ENCODE peak calls at places on chromosomes 13 and 19, in ten cellular contexts. One of them, this sample, is unnamed.

GRCh38 chr13:31998131-31998530 is 33.4 kb upstream of the FRY start:
- DNase-seq in GM23248: no peak
- DNase-seq in esophagus squamous epithelium: no peak
- DNase-seq in heart left ventricle: no peak
- DNase-seq in transverse colon: no peak
- DNase-seq in neuronal stem cell: no peak
- DNase-seq in brain microvascular endothelial cell: no peak
- DNase-seq in HL-60: no peak
- DNase-seq in heart right ventricle: peak
- DNase-seq in upper lobe of right lung: no peak
- DNase-seq in this sample: no peak

GRCh38 chr19:11405846-11406643 is 13.1 kb downstream of the RGL3 start:
- DNase-seq in upper lobe of right lung: no peak
- DNase-seq in heart right ventricle: no peak
- DNase-seq in GM23248: no peak
- DNase-seq in transverse colon: no peak
- DNase-seq in neuronal stem cell: no peak
- DNase-seq in heart left ventricle: no peak
- DNase-seq in HL-60: no peak
- DNase-seq in brain microvascular endothelial cell: no peak
- DNase-seq in esophagus squamous epithelium: no peak
- DNase-seq in this sample: no peak

GRCh38 chr13:45994752-45995151 is 57.8 kb downstream of the ZC3H13 start:
- DNase-seq in GM23248: no peak
- DNase-seq in esophagus squamous epithelium: no peak
- DNase-seq in transverse colon: no peak
- DNase-seq in neuronal stem cell: no peak
- DNase-seq in heart right ventricle: no peak
- DNase-seq in upper lobe of right lung: no peak
- DNase-seq in heart left ventricle: no peak
- DNase-seq in HL-60: no peak
- DNase-seq in brain microvascular endothelial cell: no peak
- DNase-seq in this sample: no peak

GRCh38 chr13:81493144-81493543 is 1152.2 kb upstream of the SPRY2 start:
- DNase-seq in HL-60: no peak
- DNase-seq in neuronal stem cell: no peak
- DNase-seq in upper lobe of right lung: no peak
- DNase-seq in transverse colon: no peak
- DNase-seq in heart right ventricle: no peak
- DNase-seq in heart left ventricle: no peak
- DNase-seq in GM23248: no peak
- DNase-seq in esophagus squamous epithelium: no peak
- DNase-seq in brain microvascular endothelial cell: no peak
- DNase-seq in this sample: no peak

GRCh38 chr13:50729177-50729576 is 114.3 kb downstream of the DLEU7 start:
- DNase-seq in heart right ventricle: no peak
- DNase-seq in HL-60: no peak
- DNase-seq in transverse colon: no peak
- DNase-seq in heart left ventricle: no peak
- DNase-seq in neuronal stem cell: no peak
- DNase-seq in upper lobe of right lung: no peak
- DNase-seq in esophagus squamous epithelium: no peak
- DNase-seq in brain microvascular endothelial cell: no peak
- DNase-seq in GM23248: no peak
- DNase-seq in this sample: no peak

GRCh38 chr13:42168497-42168896 is 103.5 kb upstream of the AKAP11 start:
- DNase-seq in transverse colon: no peak
- DNase-seq in esophagus squamous epithelium: no peak
- DNase-seq in HL-60: peak
- DNase-seq in heart right ventricle: no peak
- DNase-seq in neuronal stem cell: no peak
- DNase-seq in heart left ventricle: no peak
- DNase-seq in upper lobe of right lung: no peak
- DNase-seq in GM23248: no peak
- DNase-seq in brain microvascular endothelial cell: no peak
- DNase-seq in this sample: no peak

GRCh38 chr13:30997697-30998547 is 65.5 kb downstream of the TEX26 start:
- DNase-seq in brain microvascular endothelial cell: no peak
- DNase-seq in upper lobe of right lung: no peak
- DNase-seq in HL-60: no peak
- DNase-seq in neuronal stem cell: no peak
- DNase-seq in GM23248: no peak
- DNase-seq in heart left ventricle: peak
- DNase-seq in transverse colon: no peak
- DNase-seq in heart right ventricle: peak
- DNase-seq in esophagus squamous epithelium: no peak
- DNase-seq in this sample: no peak

GRCh38 chr19:35901854-35902661 is at the start of gene HCST:
- DNase-seq in neuronal stem cell: no peak
- DNase-seq in upper lobe of right lung: no peak
- DNase-seq in transverse colon: peak
- DNase-seq in brain microvascular endothelial cell: no peak
- DNase-seq in esophagus squamous epithelium: no peak
- DNase-seq in heart right ventricle: no peak
- DNase-seq in heart left ventricle: peak
- DNase-seq in GM23248: peak
- DNase-seq in HL-60: peak
- DNase-seq in this sample: peak

GRCh38 chr19:33175156-33175782 is 18.9 kb upstream of the LRP3 start:
- DNase-seq in HL-60: no peak
- DNase-seq in heart left ventricle: no peak
- DNase-seq in esophagus squamous epithelium: no peak
- DNase-seq in brain microvascular endothelial cell: no peak
- DNase-seq in neuronal stem cell: no peak
- DNase-seq in GM23248: no peak
- DNase-seq in upper lobe of right lung: no peak
- DNase-seq in heart right ventricle: no peak
- DNase-seq in transverse colon: no peak
- DNase-seq in this sample: no peak

GRCh38 chr13:32201809-32202208 is 113.4 kb downstream of the ZAR1L start:
- DNase-seq in upper lobe of right lung: no peak
- DNase-seq in HL-60: no peak
- DNase-seq in esophagus squamous epithelium: no peak
- DNase-seq in neuronal stem cell: no peak
- DNase-seq in transverse colon: no peak
- DNase-seq in heart left ventricle: no peak
- DNase-seq in heart right ventricle: no peak
- DNase-seq in brain microvascular endothelial cell: no peak
- DNase-seq in GM23248: no peak
- DNase-seq in this sample: no peak

GRCh38 chr13:24716011-24716410 is 35.8 kb downstream of the ATP12A start:
- DNase-seq in heart right ventricle: no peak
- DNase-seq in heart left ventricle: no peak
- DNase-seq in esophagus squamous epithelium: no peak
- DNase-seq in upper lobe of right lung: no peak
- DNase-seq in HL-60: no peak
- DNase-seq in transverse colon: no peak
- DNase-seq in brain microvascular endothelial cell: no peak
- DNase-seq in neuronal stem cell: no peak
- DNase-seq in GM23248: no peak
- DNase-seq in this sample: no peak

GRCh38 chr13:24709186-24709913 is 29.1 kb downstream of the ATP12A start:
- DNase-seq in esophagus squamous epithelium: no peak
- DNase-seq in HL-60: no peak
- DNase-seq in upper lobe of right lung: no peak
- DNase-seq in brain microvascular endothelial cell: no peak
- DNase-seq in transverse colon: peak
- DNase-seq in heart right ventricle: no peak
- DNase-seq in GM23248: no peak
- DNase-seq in heart left ventricle: no peak
- DNase-seq in neuronal stem cell: no peak
- DNase-seq in this sample: peak

GRCh38 chr13:24717217-24717616 is 37.0 kb downstream of the ATP12A start:
- DNase-seq in upper lobe of right lung: no peak
- DNase-seq in brain microvascular endothelial cell: no peak
- DNase-seq in heart left ventricle: no peak
- DNase-seq in GM23248: no peak
- DNase-seq in esophagus squamous epithelium: no peak
- DNase-seq in heart right ventricle: no peak
- DNase-seq in transverse colon: no peak
- DNase-seq in HL-60: no peak
- DNase-seq in neuronal stem cell: no peak
- DNase-seq in this sample: no peak

GRCh38 chr13:24716446-24716845 is 36.2 kb downstream of the ATP12A start:
- DNase-seq in heart right ventricle: no peak
- DNase-seq in esophagus squamous epithelium: no peak
- DNase-seq in HL-60: no peak
- DNase-seq in brain microvascular endothelial cell: no peak
- DNase-seq in transverse colon: no peak
- DNase-seq in upper lobe of right lung: no peak
- DNase-seq in heart left ventricle: no peak
- DNase-seq in GM23248: no peak
- DNase-seq in neuronal stem cell: no peak
- DNase-seq in this sample: no peak

GRCh38 chr13:24713022-24713421 is 32.8 kb downstream of the ATP12A start:
- DNase-seq in HL-60: no peak
- DNase-seq in transverse colon: no peak
- DNase-seq in heart right ventricle: peak
- DNase-seq in brain microvascular endothelial cell: no peak
- DNase-seq in upper lobe of right lung: no peak
- DNase-seq in neuronal stem cell: no peak
- DNase-seq in heart left ventricle: peak
- DNase-seq in esophagus squamous epithelium: no peak
- DNase-seq in GM23248: no peak
- DNase-seq in this sample: no peak
- H3K27ac ChIP-seq in HL-60: no peak
- H3K27ac ChIP-seq in transverse colon: no peak
- H3K27ac ChIP-seq in heart right ventricle: peak
- H3K27ac ChIP-seq in brain microvascular endothelial cell: no peak
- H3K27ac ChIP-seq in upper lobe of right lung: no peak
- H3K27ac ChIP-seq in neuronal stem cell: no peak
- H3K27ac ChIP-seq in heart left ventricle: no peak
- H3K27ac ChIP-seq in esophagus squamous epithelium: no peak
- H3K27ac ChIP-seq in GM23248: no peak
- H3K27ac ChIP-seq in this sample: no peak

DNA sequence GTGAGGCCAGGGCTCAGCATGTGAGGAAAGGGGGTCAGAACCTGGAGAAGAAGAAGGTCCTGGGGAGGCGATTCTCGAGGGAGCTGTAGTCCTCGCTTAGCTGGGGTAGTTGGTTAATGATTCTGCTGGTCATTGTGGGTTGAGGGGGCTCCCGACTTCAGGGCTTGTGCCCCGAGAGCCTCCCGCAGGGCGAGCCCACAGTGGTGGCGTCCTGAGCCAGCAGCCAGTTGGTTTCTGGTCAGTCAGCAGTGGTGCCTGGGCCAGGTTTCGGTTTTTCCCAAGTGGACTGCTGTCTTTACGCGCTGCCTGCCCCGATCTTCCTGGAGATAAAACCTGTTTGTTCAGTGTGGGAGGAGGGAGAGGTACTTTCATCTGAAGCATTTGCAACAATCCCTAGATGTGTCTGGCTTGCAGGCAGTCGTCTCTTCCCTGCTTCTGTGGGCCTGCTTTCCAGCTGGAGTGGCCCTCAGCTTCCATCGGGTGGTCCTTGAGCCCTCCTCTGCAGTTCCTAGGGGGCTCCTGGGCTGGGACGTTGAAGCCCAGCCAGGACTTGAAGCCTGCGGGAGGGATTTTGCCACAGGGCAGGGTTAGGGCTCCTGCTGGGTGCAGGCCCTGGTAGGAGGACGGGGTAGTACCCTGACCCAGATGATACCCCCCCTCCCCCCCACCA is 3.2 kb downstream of the PTBP1 start:
- DNase-seq in heart left ventricle: no peak
- DNase-seq in HL-60: no peak
- DNase-seq in GM23248: peak
- DNase-seq in brain microvascular endothelial cell: no peak
- DNase-seq in heart right ventricle: no peak
- DNase-seq in upper lobe of right lung: no peak
- DNase-seq in esophagus squamous epithelium: no peak
- DNase-seq in neuronal stem cell: no peak
- DNase-seq in transverse colon: peak
- DNase-seq in this sample: no peak
- H3K27ac ChIP-seq in heart left ventricle: peak
- H3K27ac ChIP-seq in HL-60: peak
- H3K27ac ChIP-seq in GM23248: peak
- H3K27ac ChIP-seq in brain microvascular endothelial cell: no peak
- H3K27ac ChIP-seq in heart right ventricle: peak
- H3K27ac ChIP-seq in upper lobe of right lung: peak
- H3K27ac ChIP-seq in esophagus squamous epithelium: peak
- H3K27ac ChIP-seq in neuronal stem cell: no peak
- H3K27ac ChIP-seq in transverse colon: peak
- H3K27ac ChIP-seq in this sample: peak

GRCh38 chr13:48434203-48434602 is 21.3 kb upstream of the LPAR6 start:
- DNase-seq in heart left ventricle: no peak
- DNase-seq in neuronal stem cell: no peak
- DNase-seq in upper lobe of right lung: no peak
- DNase-seq in GM23248: no peak
- DNase-seq in esophagus squamous epithelium: no peak
- DNase-seq in transverse colon: no peak
- DNase-seq in heart right ventricle: no peak
- DNase-seq in brain microvascular endothelial cell: no peak
- DNase-seq in HL-60: no peak
- DNase-seq in this sample: no peak

GRCh38 chr13:48431431-48431830 is 18.5 kb upstream of the LPAR6 start:
- DNase-seq in brain microvascular endothelial cell: no peak
- DNase-seq in transverse colon: no peak
- DNase-seq in neuronal stem cell: no peak
- DNase-seq in heart right ventricle: no peak
- DNase-seq in HL-60: no peak
- DNase-seq in esophagus squamous epithelium: no peak
- DNase-seq in upper lobe of right lung: no peak
- DNase-seq in heart left ventricle: no peak
- DNase-seq in GM23248: peak
- DNase-seq in this sample: no peak

GRCh38 chr13:48429886-48430285 is 17.0 kb upstream of the LPAR6 start:
- DNase-seq in heart left ventricle: no peak
- DNase-seq in neuronal stem cell: no peak
- DNase-seq in brain microvascular endothelial cell: no peak
- DNase-seq in esophagus squamous epithelium: no peak
- DNase-seq in GM23248: no peak
- DNase-seq in upper lobe of right lung: no peak
- DNase-seq in HL-60: no peak
- DNase-seq in heart right ventricle: no peak
- DNase-seq in transverse colon: no peak
- DNase-seq in this sample: no peak

GRCh38 chr13:48429036-48429435 is 16.1 kb upstream of the LPAR6 start:
- DNase-seq in esophagus squamous epithelium: no peak
- DNase-seq in brain microvascular endothelial cell: no peak
- DNase-seq in heart left ventricle: no peak
- DNase-seq in HL-60: no peak
- DNase-seq in GM23248: no peak
- DNase-seq in transverse colon: no peak
- DNase-seq in upper lobe of right lung: no peak
- DNase-seq in heart right ventricle: no peak
- DNase-seq in neuronal stem cell: no peak
- DNase-seq in this sample: no peak

GRCh38 chr13:48431987-48432615 is 19.2 kb upstream of the LPAR6 start:
- DNase-seq in GM23248: peak
- DNase-seq in esophagus squamous epithelium: no peak
- DNase-seq in upper lobe of right lung: no peak
- DNase-seq in HL-60: no peak
- DNase-seq in neuronal stem cell: no peak
- DNase-seq in heart right ventricle: no peak
- DNase-seq in brain microvascular endothelial cell: no peak
- DNase-seq in heart left ventricle: no peak
- DNase-seq in transverse colon: no peak
- DNase-seq in this sample: no peak
- H3K27ac ChIP-seq in GM23248: peak
- H3K27ac ChIP-seq in esophagus squamous epithelium: peak
- H3K27ac ChIP-seq in upper lobe of right lung: peak
- H3K27ac ChIP-seq in HL-60: no peak
- H3K27ac ChIP-seq in neuronal stem cell: no peak
- H3K27ac ChIP-seq in heart right ventricle: peak
- H3K27ac ChIP-seq in brain microvascular endothelial cell: peak
- H3K27ac ChIP-seq in heart left ventricle: peak
- H3K27ac ChIP-seq in transverse colon: peak
- H3K27ac ChIP-seq in this sample: no peak

GRCh38 chr13:61136101-61136500 is 279.5 kb downstream of the PCDH20 start:
- DNase-seq in upper lobe of right lung: no peak
- DNase-seq in esophagus squamous epithelium: no peak
- DNase-seq in transverse colon: no peak
- DNase-seq in HL-60: no peak
- DNase-seq in heart left ventricle: no peak
- DNase-seq in heart right ventricle: no peak
- DNase-seq in GM23248: no peak
- DNase-seq in brain microvascular endothelial cell: no peak
- DNase-seq in neuronal stem cell: no peak
- DNase-seq in this sample: no peak
- H3K27ac ChIP-seq in upper lobe of right lung: no peak
- H3K27ac ChIP-seq in esophagus squamous epithelium: no peak
- H3K27ac ChIP-seq in transverse colon: no peak
- H3K27ac ChIP-seq in HL-60: no peak
- H3K27ac ChIP-seq in heart left ventricle: no peak
- H3K27ac ChIP-seq in heart right ventricle: no peak
- H3K27ac ChIP-seq in GM23248: no peak
- H3K27ac ChIP-seq in brain microvascular endothelial cell: no peak
- H3K27ac ChIP-seq in neuronal stem cell: no peak
- H3K27ac ChIP-seq in this sample: no peak